ENCODE peak calls at places on chromosomes 1 and 21, in nine cellular contexts. W is memory B cell, V is MV-4-11, L is PC-3, J is dermis blood vessel endothelial cell, X is progenitor cell of endocrine pancreas, B is stomach, Q is GM13976, A is fibroblast of gingiva. N is an unnamed sample.

GRCh38 chr1:156399355-156400125 is 30.5 kb downstream of the RHBG start:
- DNase-seq in W (no peak), V (no peak), L (no peak), J (no peak), X (no peak), B (no peak), Q (no peak), A (no peak), N (no peak)

GRCh38 chr21:44466996-44467858 is 11.9 kb downstream of the LRRC3 start:
- DNase-seq in W (no peak), V (no peak), L (no peak), J (no peak), X (no peak), B (no peak), Q (no peak), A (no peak), N (no peak)

GRCh38 chr1:32944180-32944579 is 20.4 kb downstream of the RNF19B start:
- DNase-seq in W (no peak), V (no peak), L (no peak), J (no peak), X (no peak), B (no peak), Q (no peak), A (no peak), N (no peak)

GRCh38 chr21:42685954-42686500 is 32.6 kb downstream of the PDE9A start:
- DNase-seq in W (no peak), V (no peak), L (no peak), J (no peak), X (no peak), B (no peak), Q (no peak), A (no peak), N (no peak)

GRCh38 chr1:39436842-39437241 is 54.6 kb upstream of the BMP8A start:
- DNase-seq in W (no peak), V (no peak), L (no peak), J (no peak), X (no peak), B (no peak), Q (no peak), A (no peak), N (no peak)

GRCh38 chr1:2523191-2523890 is 3.1 kb downstream of the PANK4 start:
- DNase-seq in W (no peak), V (no peak), L (peak; percentile 54), J (peak; percentile 33), X (no peak), B (no peak), Q (no peak), A (peak; percentile 15), N (no peak)

GRCh38 chr1:113891631-113892220 is 4.3 kb upstream of the BCL2L15 start:
- DNase-seq in W (no peak), V (no peak), L (no peak), J (no peak), X (no peak), B (no peak), Q (no peak), A (no peak), N (no peak)

GRCh38 chr1:13700521-13701273 is 709 bp downstream of the PRDM2 start:
- DNase-seq in W (peak; percentile 74), V (peak; percentile 43), L (peak; percentile 11), J (peak; percentile 52), X (peak; percentile 24), B (peak; percentile 45), Q (peak; percentile 72), A (peak; percentile 40), N (peak; percentile 64)

GRCh38 chr1:197521118-197521739 is 253.2 kb downstream of the CRB1 start:
- DNase-seq in W (peak; percentile 36), V (peak; percentile 12), L (peak; percentile 60), J (peak; percentile 60), X (peak; percentile 10), B (no peak), Q (peak; percentile 32), A (peak; percentile 4), N (peak; percentile 36)

GRCh38 chr1:100290291-100290690 is 24.3 kb downstream of the RTCA start:
- DNase-seq in W (no peak), V (no peak), L (no peak), J (peak; percentile 88), X (no peak), B (no peak), Q (no peak), A (no peak), N (peak; percentile 83)

GRCh38 chr1:9186082-9186859 is 48.3 kb upstream of the H6PD start:
- DNase-seq in W (no peak), V (no peak), L (no peak), J (no peak), X (no peak), B (no peak), Q (no peak), A (no peak), N (no peak)

GRCh38 chr1:222589462-222590302 is at the start of gene TAF1A:
- DNase-seq in W (peak; percentile 70), V (peak; percentile 79), L (peak; percentile 98), J (peak; percentile 70), X (peak; percentile 48), B (peak; percentile 87), Q (peak; percentile 82), A (peak; percentile 76), N (peak; percentile 71)

GRCh38 chr1:1111516-1112236 is 4.2 kb downstream of the C1orf159 start:
- DNase-seq in W (no peak), V (no peak), L (no peak), J (no peak), X (no peak), B (no peak), Q (no peak), A (no peak), N (no peak)

GRCh38 chr1:117842408-117843170 is 86.8 kb downstream of the GDAP2 start:
- DNase-seq in W (no peak), V (no peak), L (peak; percentile 84), J (no peak), X (no peak), B (no peak), Q (no peak), A (no peak), N (no peak)

GRCh38 chr1:205547932-205548827 is 43.7 kb downstream of the CDK18 start:
- DNase-seq in W (no peak), V (no peak), L (no peak), J (no peak), X (no peak), B (peak; percentile 21), Q (no peak), A (no peak), N (no peak)

GRCh38 chr1:27418326-27418761 is 25.9 kb downstream of the GPR3 start:
- DNase-seq in W (no peak), V (peak; percentile 93), L (peak; percentile 71), J (peak; percentile 76), X (no peak), B (peak; percentile 71), Q (peak; percentile 81), A (peak; percentile 88), N (peak; percentile 54)

GRCh38 chr1:78547081-78547480 is 56.3 kb downstream of the PTGFR start:
- DNase-seq in W (no peak), V (no peak), L (no peak), J (no peak), X (no peak), B (no peak), Q (no peak), A (no peak), N (no peak)

GRCh38 chr1:153705484-153705883 is 22.4 kb upstream of the INTS3 start:
- DNase-seq in W (no peak), V (no peak), L (no peak), J (no peak), X (no peak), B (no peak), Q (no peak), A (no peak), N (no peak)

GRCh38 chr1:24909388-24909898 is 20.6 kb downstream of the RUNX3 start:
- DNase-seq in W (no peak), V (no peak), L (peak; percentile 40), J (peak; percentile 82), X (peak; percentile 51), B (peak; percentile 61), Q (no peak), A (peak; percentile 85), N (peak; percentile 78)

GRCh38 chr1:177645491-177645890 is 324.4 kb downstream of the SEC16B start:
- DNase-seq in W (no peak), V (peak; percentile 3), L (no peak), J (no peak), X (no peak), B (no peak), Q (no peak), A (no peak), N (no peak)

GRCh38 chr1:50529510-50529909 is 106.3 kb upstream of the DMRTA2 start:
- DNase-seq in W (no peak), V (no peak), L (no peak), J (no peak), X (no peak), B (no peak), Q (no peak), A (no peak), N (no peak)

GRCh38 chr1:24311731-24312130 is 7.4 kb upstream of the GRHL3 start:
- DNase-seq in W (no peak), V (no peak), L (no peak), J (no peak), X (no peak), B (no peak), Q (no peak), A (no peak), N (no peak)

GRCh38 chr21:44984792-44985440 is 45.1 kb downstream of the SLX9 start:
- DNase-seq in W (no peak), V (no peak), L (no peak), J (no peak), X (no peak), B (no peak), Q (no peak), A (no peak), N (no peak)

GRCh38 chr1:100578201-100578600 is 40.3 kb downstream of the GPR88 start:
- DNase-seq in W (no peak), V (no peak), L (peak; percentile 75), J (no peak), X (no peak), B (no peak), Q (no peak), A (no peak), N (no peak)

GRCh38 chr21:44304846-44305245 is 5.0 kb downstream of the PFKL start:
- DNase-seq in W (peak; percentile 46), V (peak; percentile 16), L (peak; percentile 51), J (peak; percentile 79), X (peak; percentile 50), B (peak; percentile 43), Q (peak; percentile 70), A (no peak), N (peak; percentile 77)

GRCh38 chr1:215595231-215595630 is 28.1 kb downstream of the KCTD3 start:
- DNase-seq in W (no peak), V (peak; percentile 10), L (peak; percentile 65), J (no peak), X (no peak), B (no peak), Q (no peak), A (no peak), N (no peak)

GRCh38 chr1:152646656-152647055 is 16.5 kb upstream of the LCE2D start:
- DNase-seq in W (no peak), V (no peak), L (no peak), J (no peak), X (no peak), B (no peak), Q (no peak), A (no peak), N (no peak)

GRCh38 chr1:154270833-154271232 is 1.6 kb upstream of the HAX1 start:
- DNase-seq in W (no peak), V (peak; percentile 15), L (no peak), J (no peak), X (no peak), B (no peak), Q (peak; percentile 45), A (no peak), N (no peak)

GRCh38 chr21:44758781-44759627 is 42.6 kb downstream of the UBE2G2 start:
- DNase-seq in W (no peak), V (no peak), L (no peak), J (no peak), X (no peak), B (peak; percentile 17), Q (no peak), A (no peak), N (no peak)

GRCh38 chr1:235075121-235075954 is 53.3 kb downstream of the TOMM20 start:
- DNase-seq in W (peak; percentile 33), V (peak; percentile 80), L (peak; percentile 91), J (peak; percentile 93), X (no peak), B (peak; percentile 78), Q (peak; percentile 80), A (peak; percentile 87), N (peak; percentile 90)

GRCh38 chr1:38561699-38562098 is 297.9 kb downstream of the RRAGC start:
- DNase-seq in W (no peak), V (no peak), L (no peak), J (no peak), X (no peak), B (no peak), Q (no peak), A (no peak), N (no peak)

N was measured in lung microvascular endothelial cell.